ENCODE peak calls at places on chromosomes 6 and 20, in six cellular contexts. X is tibial artery; F is H9; M is HFFc6; J is CD4-positive, alpha-beta T cell; O is cardiac fibroblast. U is an unnamed sample.
A peak's percentile ranks its signal among the peaks of the same experiment; 100 is the strongest.

GRCh38 chr6:163814494-163815364 is 400.2 kb downstream of the QKI start:
- DNase-seq in O (peak; percentile 46), F (no peak), M (peak; percentile 87), X (peak; percentile 28), J (no peak), U (no peak)

GRCh38 chr20:6851136-6851535 is 83.7 kb downstream of the BMP2 start:
- DNase-seq in F (no peak), J (no peak), O (no peak), M (no peak), X (no peak), U (no peak)

GRCh38 chr6:134735461-134735860 is 214.4 kb downstream of the ALDH8A1 start:
- DNase-seq in O (no peak), F (no peak), X (no peak), M (no peak), J (no peak), U (no peak)

GRCh38 chr20:64095455-64095854 is 11.3 kb upstream of the LKAAEAR1 start:
- DNase-seq in F (no peak), M (no peak), X (no peak), J (no peak), O (no peak), U (no peak)

GRCh38 chr20:49323622-49324238 is 45.9 kb upstream of the ZNFX1 start:
- DNase-seq in O (peak; percentile 86), J (no peak), M (peak; percentile 63), F (peak; percentile 53), X (no peak), U (no peak)

GRCh38 chr6:40054602-40055001 is 120.3 kb upstream of the MOCS1 start:
- DNase-seq in M (no peak), F (no peak), J (no peak), X (no peak), O (no peak), U (no peak)

GRCh38 chr6:140602431-140602836 is 1228.0 kb upstream of the CITED2 start:
- DNase-seq in X (no peak), O (no peak), M (peak; percentile 32), J (no peak), F (no peak), U (no peak)

GRCh38 chr6:3518356-3518841 is 61.5 kb upstream of the SLC22A23 start:
- DNase-seq in X (peak; percentile 49), M (peak; percentile 93), J (no peak), O (peak; percentile 74), F (peak; percentile 43), U (no peak)

GRCh38 chr6:136118787-136119186 is 131.3 kb downstream of the MTFR2 start:
- DNase-seq in O (no peak), J (no peak), F (no peak), X (no peak), M (no peak), U (no peak)

GRCh38 chr6:25301358-25301757 is 22.2 kb downstream of the CARMIL1 start:
- DNase-seq in F (no peak), J (no peak), O (no peak), M (no peak), X (no peak), U (no peak)

GRCh38 chr6:20474756-20475542 is 59.3 kb upstream of the CDKAL1 start:
- DNase-seq in O (no peak), M (no peak), X (no peak), J (no peak), F (no peak), U (no peak)
- TF ChIP-seq CTCF in O (no peak), M (no peak), X (no peak), J (no peak), F (no peak), U (no peak)

GRCh38 chr6:124683507-124683906 is 278.7 kb upstream of the RNF217 start:
- DNase-seq in F (peak; percentile 65), J (no peak), O (no peak), X (no peak), M (no peak), U (no peak)
- TF ChIP-seq CTCF in F (peak; percentile 49), J (no peak), O (no peak), X (no peak), M (no peak), U (no peak)

GRCh38 chr20:35791823-35792222 is 20.0 kb downstream of the PHF20 start:
- DNase-seq in F (no peak), J (no peak), O (peak; percentile 67), M (peak; percentile 96), X (no peak), U (no peak)

GRCh38 chr20:35791097-35791496 is 19.3 kb downstream of the PHF20 start:
- DNase-seq in M (no peak), F (no peak), X (no peak), J (no peak), O (no peak), U (no peak)

GRCh38 chr20:35792740-35793139 is 20.9 kb downstream of the PHF20 start:
- DNase-seq in F (no peak), X (no peak), O (no peak), M (no peak), J (no peak), U (no peak)

GRCh38 chr20:35788796-35789195 is 17.0 kb downstream of the PHF20 start:
- DNase-seq in X (no peak), J (no peak), M (no peak), F (no peak), O (no peak), U (no peak)
- TF ChIP-seq CTCF in X (no peak), J (no peak), M (no peak), F (no peak), O (no peak), U (no peak)

GRCh38 chr6:30490031-30490876 is 945 bp downstream of the HLA-E start:
- DNase-seq in J (peak; percentile 79), M (no peak), O (peak; percentile 74), X (peak; percentile 68), F (peak; percentile 83), U (no peak)

GRCh38 chr6:30491963-30492616 is 2.8 kb downstream of the HLA-E start:
- DNase-seq in F (no peak), X (no peak), O (no peak), M (no peak), J (no peak), U (no peak)

GRCh38 chr6:30494275-30494990 is 5.1 kb downstream of the HLA-E start:
- DNase-seq in F (no peak), M (no peak), O (no peak), J (no peak), X (no peak), U (no peak)

GRCh38 chr6:30495993-30496392 is 6.7 kb downstream of the HLA-E start:
- DNase-seq in M (no peak), J (no peak), F (no peak), O (no peak), X (no peak), U (no peak)

GRCh38 chr6:30493643-30494250 is 4.4 kb downstream of the HLA-E start:
- DNase-seq in M (no peak), F (peak; percentile 78), J (peak; percentile 51), X (no peak), O (no peak), U (no peak)
- TF ChIP-seq CTCF in M (peak; percentile 60), F (peak; percentile 73), J (peak; percentile 31), X (no peak), O (peak; percentile 19), U (no peak)

GRCh38 chr6:107657373-107657754 is 166.7 kb downstream of the SCML4 start:
- DNase-seq in O (no peak), M (no peak), F (no peak), J (no peak), X (no peak), U (no peak)

GRCh38 chr6:107658920-107659879 is 164.9 kb downstream of the SCML4 start:
- DNase-seq in F (no peak), M (no peak), O (no peak), J (no peak), X (no peak), U (no peak)

GRCh38 chr6:107656381-107656780 is 166.5 kb downstream of the SOBP start:
- DNase-seq in X (no peak), M (no peak), J (no peak), O (peak; percentile 39), F (no peak), U (no peak)

GRCh38 chr6:107656883-107657282 is 167.0 kb downstream of the SOBP start:
- DNase-seq in F (no peak), X (no peak), J (no peak), M (no peak), O (no peak), U (no peak)

DNA sequence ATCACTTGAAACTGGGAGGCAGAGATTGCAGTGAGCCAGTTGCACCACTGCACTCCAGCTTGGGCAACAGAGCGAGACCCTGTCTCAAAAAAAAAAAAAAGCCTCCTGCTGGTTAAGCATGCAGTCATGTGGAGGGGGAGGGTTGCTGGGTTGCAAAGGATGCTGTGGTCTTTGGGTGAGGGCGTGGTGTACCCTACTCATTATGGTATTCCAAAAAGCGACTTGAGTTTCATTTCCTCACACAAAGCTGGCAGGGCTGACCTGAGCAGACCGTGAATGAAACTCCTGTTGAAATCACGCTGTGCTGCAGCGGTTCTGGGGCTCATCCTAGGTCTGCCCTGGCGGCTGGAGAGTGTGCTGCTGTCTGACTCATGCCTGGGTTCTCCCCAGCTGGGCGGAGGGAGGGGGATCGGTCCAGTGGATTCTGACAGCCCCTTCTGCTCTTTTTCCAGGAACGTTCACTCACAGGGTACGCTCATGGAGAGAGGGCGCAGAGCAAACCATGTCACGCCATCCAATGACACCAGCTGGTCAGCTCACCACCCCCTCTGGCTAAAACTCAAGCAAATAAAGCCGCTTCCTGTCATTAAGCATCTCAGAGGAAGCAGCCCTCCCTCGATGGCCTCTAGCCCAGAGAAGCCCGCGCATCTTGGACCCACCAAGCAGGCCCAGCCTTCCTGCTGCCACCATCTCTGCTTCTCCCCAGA is 166.2 kb downstream of the SCML4 start:
- DNase-seq in X (peak; percentile 65), M (peak; percentile 22), J (no peak), O (peak; percentile 60), F (peak; percentile 55), U (no peak)
- TF ChIP-seq CTCF in X (no peak), M (peak; percentile 31), J (no peak), O (peak; percentile 46), F (peak; percentile 20), U (no peak)

DNA sequence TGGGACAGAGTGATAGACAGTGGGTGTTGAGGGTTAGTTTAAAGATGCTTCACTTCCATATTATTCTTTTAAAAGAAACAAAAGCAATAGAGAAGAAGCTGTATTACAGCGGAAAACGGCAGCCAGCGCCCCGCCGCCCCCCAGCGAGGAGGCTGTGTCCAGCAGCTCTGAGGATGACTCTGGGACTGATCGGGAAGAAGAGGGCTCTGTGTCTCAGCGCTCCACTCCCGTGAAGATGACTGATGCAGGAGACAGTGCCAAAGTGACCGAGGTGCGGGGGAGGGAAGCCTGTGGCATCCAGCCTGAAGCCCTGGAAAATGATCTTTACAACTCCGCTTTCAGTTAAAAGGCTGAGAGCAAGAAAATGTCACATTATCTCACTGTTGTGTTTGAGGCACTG is 100.2 kb downstream of the FIG4 start:
- DNase-seq in F (peak; percentile 49), X (no peak), M (no peak), J (no peak), O (no peak), U (no peak)
- TF ChIP-seq CTCF in F (no peak), X (no peak), M (no peak), J (no peak), O (no peak), U (no peak)

GRCh38 chr6:66662196-66662595 is 955.2 kb upstream of the EYS start:
- DNase-seq in F (no peak), O (peak; percentile 75), J (no peak), X (no peak), M (no peak), U (no peak)
- TF ChIP-seq CTCF in F (peak; percentile 71), O (peak; percentile 33), J (no peak), X (no peak), M (peak; percentile 57), U (no peak)

GRCh38 chr6:80742481-80742880 is 636.0 kb downstream of the BCKDHB start:
- DNase-seq in O (peak; percentile 54), X (no peak), F (no peak), M (peak; percentile 47), J (no peak), U (no peak)
- TF ChIP-seq CTCF in O (peak; percentile 36), X (peak; percentile 31), F (peak; percentile 67), M (peak; percentile 80), J (no peak), U (no peak)

U was measured in omental fat pad.